ENCODE peak calls at places on chromosome 14, in four cellular contexts. P is HEK293T, N is K562, L is WTC11. B is an unnamed sample.

GRCh38 chr14:90553298-90553920 is 156.6 kb downstream of the CALM1 start:
- DNase-seq in P (no peak), N (no peak), L (no peak), B (no peak)

GRCh38 chr14:32372154-32372553 is 43.1 kb downstream of the AKAP6 start:
- DNase-seq in P (no peak), N (no peak), L (no peak), B (no peak)

GRCh38 chr14:106844608-106845285 is 1318.4 kb downstream of the TMEM121 start:
- DNase-seq in P (no peak), N (no peak), L (no peak), B (peak; percentile 44)

GRCh38 chr14:89228921-89229639 is 188.0 kb downstream of the FOXN3 start:
- DNase-seq in P (no peak), N (no peak), L (no peak), B (no peak)

GRCh38 chr14:53531730-53532129 is 378.6 kb upstream of the DDHD1 start:
- DNase-seq in P (no peak), N (no peak), L (no peak), B (no peak)

GRCh38 chr14:75204106-75204505 is 27.7 kb upstream of the TMED10 start:
- DNase-seq in P (no peak), N (no peak), L (no peak), B (no peak)

GRCh38 chr14:74973003-74973614 is 17.7 kb upstream of the PGF start:
- DNase-seq in P (no peak), N (no peak), L (no peak), B (no peak)

GRCh38 chr14:57883061-57883460 is 17.2 kb upstream of the SLC35F4 start:
- DNase-seq in P (no peak), N (no peak), L (no peak), B (no peak)

GRCh38 chr14:32366256-32366655 is 37.2 kb downstream of the AKAP6 start:
- DNase-seq in P (no peak), N (no peak), L (no peak), B (no peak)

GRCh38 chr14:79834856-79835255 is 376.4 kb downstream of the DIO2 start:
- DNase-seq in P (no peak), N (no peak), L (no peak), B (no peak)

GRCh38 chr14:90426663-90427062 is 29.8 kb downstream of the CALM1 start:
- DNase-seq in P (no peak), N (no peak), L (no peak), B (no peak)

GRCh38 chr14:67883717-67884116 is 64.1 kb downstream of the RAD51B start:
- DNase-seq in P (no peak), N (no peak), L (no peak), B (no peak)

GRCh38 chr14:20671597-20672283 is 12.6 kb upstream of the RNASE4 start:
- DNase-seq in P (no peak), N (no peak), L (no peak), B (peak; percentile 96)

GRCh38 chr14:66662374-66662773 is 154.4 kb downstream of the GPHN start:
- DNase-seq in P (no peak), N (no peak), L (peak; percentile 21), B (peak; percentile 10)

GRCh38 chr14:47040490-47040889 is 388.9 kb upstream of the RPL10L start:
- DNase-seq in P (peak; percentile 10), N (no peak), L (no peak), B (peak; percentile 3)

GRCh38 chr14:58427289-58428010 is at the start of the genes KIAA0586 and TIMM9:
- DNase-seq in P (peak; percentile 95), N (peak; percentile 88), L (peak; percentile 95), B (peak; percentile 97)

DNA sequence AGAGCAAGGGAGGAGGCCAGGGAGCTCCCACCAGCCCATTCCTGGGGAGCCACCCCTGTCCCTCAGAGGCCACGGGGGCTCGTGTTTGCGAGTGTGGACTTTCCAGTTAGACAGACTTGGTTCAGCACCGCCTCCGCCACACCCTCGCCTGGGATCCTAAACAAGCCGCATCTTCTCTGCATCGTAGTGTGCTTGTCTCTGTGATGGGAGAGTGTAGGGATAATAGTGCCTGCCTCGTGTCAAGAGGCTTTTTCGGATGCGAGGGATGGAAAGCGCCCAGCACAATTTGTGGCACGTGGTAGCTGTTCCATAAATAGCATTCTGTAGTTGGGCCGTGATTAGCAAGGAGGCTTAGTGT is 1.3 kb upstream of the PPP1R13B start:
- DNase-seq in P (no peak), N (no peak), L (no peak), B (no peak)
- TF ChIP-seq ELF4 in P (no peak), N (no peak), L (no peak), B (no peak)

GRCh38 chr14:24311837-24312615 is 724 bp downstream of the LTB4R start:
- DNase-seq in P (no peak), N (no peak), L (no peak), B (no peak)
- TF ChIP-seq ELF4 in P (no peak), N (no peak), L (no peak), B (no peak)

DNA sequence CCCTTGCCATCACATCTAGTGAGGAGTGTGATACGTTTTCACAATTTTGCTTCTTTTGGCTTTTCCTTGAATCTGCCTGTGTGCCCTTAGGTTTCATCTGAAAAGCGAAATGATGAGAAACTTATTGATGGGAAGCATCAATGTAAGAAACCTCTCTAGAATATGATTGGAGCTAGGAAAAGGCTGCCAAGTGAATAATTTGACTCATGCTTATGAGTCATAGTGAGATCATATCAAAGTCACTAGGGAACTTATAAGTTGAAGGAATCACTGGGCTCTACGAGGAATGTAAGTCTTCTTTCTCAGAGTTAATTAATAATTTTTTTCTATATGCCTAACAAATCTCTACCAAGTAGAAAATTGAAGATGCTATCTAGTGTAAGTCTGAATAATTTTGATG is 10.9 kb downstream of the GLRX5 start:
- DNase-seq in P (no peak), N (no peak), L (no peak), B (no peak)
- TF ChIP-seq ELF4 in P (no peak), N (no peak), L (no peak), B (no peak)

DNA sequence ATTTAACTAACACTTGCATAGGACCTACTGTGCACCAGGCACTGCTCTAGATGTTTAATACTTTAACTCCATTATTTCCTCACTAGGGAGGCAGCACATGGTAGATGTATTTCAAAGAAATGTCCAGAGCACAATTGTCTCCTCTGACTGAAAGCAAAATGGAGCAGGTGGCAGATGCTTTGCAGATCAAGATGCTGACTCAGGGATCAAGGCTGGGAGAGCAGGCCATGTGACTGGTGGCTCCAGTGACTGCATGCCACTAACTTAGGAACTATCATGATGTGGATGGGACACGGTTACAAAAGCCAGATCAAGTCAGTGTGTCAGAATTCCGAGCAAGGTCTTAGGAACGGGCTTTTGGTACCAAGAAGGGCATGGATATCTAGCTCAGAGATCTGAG is 28.2 kb downstream of the SERPINA11 start:
- DNase-seq in P (no peak), N (no peak), L (no peak), B (no peak)
- TF ChIP-seq ELF4 in P (no peak), N (no peak), L (no peak), B (no peak)

GRCh38 chr14:23485311-23485710 is 15.8 kb downstream of the NGDN start:
- DNase-seq in P (no peak), N (no peak), L (no peak), B (no peak)
- TF ChIP-seq ELF4 in P (no peak), N (no peak), L (no peak), B (no peak)

GRCh38 chr14:76551116-76551515 is 175.2 kb downstream of the ESRRB start:
- DNase-seq in P (no peak), N (no peak), L (no peak), B (no peak)
- TF ChIP-seq ELF4 in P (no peak), N (no peak), L (no peak), B (no peak)

GRCh38 chr14:39873793-39874192 is 441.6 kb upstream of the FBXO33 start:
- DNase-seq in P (no peak), N (no peak), L (no peak), B (no peak)

GRCh38 chr14:39880965-39881364 is 448.7 kb upstream of the FBXO33 start:
- DNase-seq in P (no peak), N (no peak), L (no peak), B (no peak)

GRCh38 chr14:39875028-39875427 is 442.8 kb upstream of the FBXO33 start:
- DNase-seq in P (no peak), N (no peak), L (no peak), B (no peak)

GRCh38 chr14:39880106-39880695 is 448.0 kb upstream of the FBXO33 start:
- DNase-seq in P (no peak), N (no peak), L (no peak), B (no peak)

GRCh38 chr14:39876935-39877334 is 444.7 kb upstream of the FBXO33 start:
- DNase-seq in P (no peak), N (no peak), L (no peak), B (no peak)
- TF ChIP-seq ELF4 in P (no peak), N (no peak), L (no peak), B (no peak)

GRCh38 chr14:51925980-51926379 is 63.4 kb upstream of the RTRAF start:
- DNase-seq in P (no peak), N (no peak), L (no peak), B (no peak)

GRCh38 chr14:51917186-51917585 is 56.8 kb downstream of the GNG2 start:
- DNase-seq in P (no peak), N (no peak), L (no peak), B (no peak)

GRCh38 chr14:51922624-51923023 is 62.2 kb downstream of the GNG2 start:
- DNase-seq in P (no peak), N (no peak), L (no peak), B (no peak)

GRCh38 chr14:51924600-51924999 is 64.2 kb downstream of the GNG2 start:
- DNase-seq in P (no peak), N (no peak), L (no peak), B (no peak)

DNA sequence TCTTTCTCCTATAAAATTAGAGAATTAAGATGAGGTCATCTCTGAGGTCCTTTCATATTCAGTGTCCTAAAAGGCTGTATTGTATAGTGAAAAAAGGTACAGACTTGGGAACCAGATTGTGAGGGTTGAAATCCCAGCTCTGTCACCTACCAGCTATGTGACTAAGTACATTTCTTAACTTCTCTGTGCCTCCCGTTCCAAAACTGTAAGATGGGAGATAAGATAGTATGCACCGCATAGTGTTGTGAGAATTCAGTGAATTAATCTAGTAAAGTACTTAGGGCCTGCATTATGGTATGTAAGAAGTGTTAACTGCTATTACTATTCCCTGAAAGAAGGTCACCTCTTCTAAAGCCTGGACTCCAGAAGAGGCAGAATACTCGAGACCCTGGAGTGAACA is 60.6 kb downstream of the GNG2 start:
- DNase-seq in P (no peak), N (no peak), L (no peak), B (no peak)
- TF ChIP-seq ELF4 in P (no peak), N (no peak), L (no peak), B (no peak)

B was measured in HepG2.